ENCODE peak calls at places on chromosome X, in nine cellular contexts. M is RWPE1, I is progenitor cell of endocrine pancreas, S is astrocyte of the cerebellum, E is fibroblast of lung, W is astrocyte of the spinal cord, L is mucosa of descending colon, C is foreskin fibroblast, N is kidney epithelial cell. F is an unnamed sample.

GRCh38 chrX:68669872-68670271 is 22.4 kb downstream of the STARD8 start:
- DNase-seq in N (no peak), L (no peak), C (no peak), S (no peak), W (no peak), I (no peak), E (no peak), M (no peak), F (no peak)

GRCh38 chrX:149079805-149080406 is 425.2 kb downstream of the IDS start:
- DNase-seq in E (no peak), L (no peak), C (no peak), S (no peak), W (no peak), I (no peak), M (no peak), N (no peak), F (no peak)

GRCh38 chrX:118603981-118604380 is 108.4 kb downstream of the DOCK11 start:
- DNase-seq in L (no peak), M (peak), E (peak), S (peak), W (peak), N (no peak), I (peak), C (peak), F (peak)

GRCh38 chrX:136963973-136964372 is 69.8 kb downstream of the GPR101 start:
- DNase-seq in E (no peak), M (no peak), S (no peak), N (no peak), I (no peak), W (no peak), C (no peak), L (no peak), F (no peak)

GRCh38 chrX:68829594-68830485 is 1.0 kb downstream of the EFNB1 start:
- DNase-seq in L (peak), I (no peak), W (peak), N (no peak), S (no peak), E (no peak), C (peak), M (no peak), F (peak)

GRCh38 chrX:40773809-40774208 is 38.5 kb upstream of the MED14 start:
- DNase-seq in E (peak), N (no peak), S (no peak), C (peak), M (no peak), I (no peak), W (peak), L (no peak), F (no peak)

GRCh38 chrX:82626978-82627377 is 881.1 kb upstream of the POU3F4 start:
- DNase-seq in N (no peak), M (no peak), I (no peak), L (no peak), W (no peak), C (no peak), E (no peak), S (no peak), F (no peak)

GRCh38 chrX:118550792-118551191 is 55.2 kb downstream of the DOCK11 start:
- DNase-seq in S (no peak), E (no peak), N (no peak), I (no peak), L (no peak), C (no peak), W (no peak), M (peak), F (no peak)

GRCh38 chrX:11543249-11543648 is 122.5 kb downstream of the ARHGAP6 start:
- DNase-seq in E (no peak), W (no peak), N (no peak), S (no peak), C (no peak), L (no peak), M (no peak), I (no peak), F (no peak)

GRCh38 chrX:123959281-123960063 is 2.0 kb upstream of the STAG2 start:
- DNase-seq in W (peak), E (peak), M (peak), N (no peak), I (no peak), S (no peak), L (peak), C (no peak), F (peak)

GRCh38 chrX:1597345-1598020 is 6.1 kb downstream of the AKAP17A start:
- DNase-seq in L (no peak), E (no peak), S (no peak), I (no peak), M (no peak), C (no peak), W (no peak), N (no peak), F (peak)

GRCh38 chrX:51395474-51395806 is 62.8 kb downstream of the NUDT10 start:
- DNase-seq in M (no peak), E (no peak), L (no peak), I (no peak), C (no peak), S (no peak), N (no peak), W (no peak), F (no peak)

GRCh38 chrX:21779095-21779494 is 21.2 kb upstream of the SMPX start:
- DNase-seq in E (no peak), W (no peak), M (no peak), N (no peak), L (no peak), C (no peak), S (no peak), I (no peak), F (no peak)

GRCh38 chrX:68273887-68274286 is 159.4 kb downstream of the OPHN1 start:
- DNase-seq in L (no peak), I (no peak), N (no peak), S (no peak), W (no peak), E (no peak), M (no peak), C (no peak), F (no peak)

GRCh38 chrX:32451954-32452518 is 759.3 kb downstream of the DMD start:
- DNase-seq in C (no peak), E (no peak), L (no peak), M (no peak), I (no peak), W (no peak), N (no peak), S (no peak), F (no peak)

GRCh38 chrX:85375333-85375738 is 4.1 kb downstream of the POF1B start:
- DNase-seq in S (no peak), L (no peak), C (no peak), W (no peak), M (no peak), I (no peak), E (no peak), N (no peak), F (no peak)

GRCh38 chrX:107755721-107756120 is 19.9 kb downstream of the TSC22D3 start:
- DNase-seq in W (no peak), L (no peak), M (no peak), E (no peak), N (no peak), S (no peak), I (no peak), C (no peak), F (no peak)
- TF ChIP-seq CTCF in W (no peak), L (no peak), M (no peak), E (no peak), N (no peak), S (no peak), I (no peak), C (no peak), F (no peak)

DNA sequence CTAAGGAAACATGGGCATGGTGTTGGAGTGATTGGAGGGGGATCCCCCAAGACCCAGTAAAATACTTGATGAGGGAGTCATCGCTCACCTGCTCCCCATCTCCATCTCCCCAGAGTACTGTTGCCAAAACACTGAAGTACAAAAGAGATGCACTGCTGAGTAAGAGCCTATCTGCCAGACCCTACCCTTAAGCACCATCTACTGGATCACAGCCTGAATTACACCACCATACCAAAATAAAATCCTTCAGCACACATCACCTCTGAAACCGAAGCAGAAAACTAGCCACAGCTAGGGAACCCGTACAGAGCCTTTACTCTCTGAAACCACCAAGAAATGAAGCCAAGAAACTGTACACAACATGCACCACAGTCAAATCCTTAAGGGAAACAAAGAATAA is 466.3 kb upstream of the ACTRT1 start:
- DNase-seq in W (peak), S (peak), N (no peak), C (no peak), E (no peak), L (no peak), I (no peak), M (peak), F (no peak)
- TF ChIP-seq CTCF in W (peak), S (peak), N (peak), C (no peak), E (no peak), L (no peak), I (peak), M (no peak), F (no peak)

GRCh38 chrX:115563633-115564182 is 2.7 kb downstream of the PLS3 start:
- DNase-seq in S (no peak), E (no peak), N (no peak), M (no peak), C (no peak), L (no peak), W (no peak), I (no peak), F (no peak)
- TF ChIP-seq CTCF in S (no peak), E (no peak), N (no peak), M (no peak), C (no peak), L (no peak), W (no peak), I (no peak), F (no peak)

DNA sequence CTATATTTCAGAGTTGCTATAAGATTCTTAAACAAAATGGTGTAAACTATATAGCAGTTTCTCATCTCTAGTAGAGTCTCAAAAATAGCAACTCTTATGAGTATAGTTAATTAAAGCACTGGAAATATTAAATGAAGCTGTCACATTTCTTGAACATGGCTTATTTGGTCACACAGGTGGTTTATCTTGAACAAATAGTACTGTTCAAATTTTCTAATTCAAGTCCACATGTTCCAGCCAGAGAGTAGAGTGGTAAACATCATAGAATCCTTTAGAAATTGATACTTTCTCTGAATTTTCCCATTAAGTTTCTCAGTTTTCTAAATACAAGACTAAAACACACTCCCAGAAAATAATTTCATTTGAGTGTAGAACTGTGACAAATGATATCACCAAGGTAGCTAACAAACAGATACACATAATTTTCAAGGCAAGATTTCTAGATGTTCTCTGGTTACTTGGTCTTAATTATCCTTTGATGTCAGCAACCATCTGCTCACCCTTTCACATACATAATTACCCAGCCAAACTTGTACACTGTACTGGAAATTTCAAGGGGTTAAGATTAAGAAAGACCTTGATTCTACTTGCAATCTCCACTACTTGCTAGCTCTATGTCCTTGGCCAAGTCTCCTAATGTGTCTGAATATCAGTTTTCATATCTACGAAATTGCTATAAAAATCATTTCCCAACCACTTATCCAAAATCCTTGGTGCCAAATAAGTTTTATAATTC is 24.3 kb upstream of the PAK3 start:
- DNase-seq in M (no peak), W (no peak), C (no peak), L (no peak), I (no peak), S (no peak), E (no peak), N (no peak), F (no peak)
- TF ChIP-seq CTCF in M (no peak), W (no peak), C (no peak), L (no peak), I (no peak), S (no peak), E (no peak), N (no peak), F (no peak)

GRCh38 chrX:13762015-13762414 is 27.5 kb downstream of the OFD1 start:
- DNase-seq in S (no peak), E (no peak), C (no peak), I (no peak), L (no peak), N (no peak), W (no peak), M (no peak), F (no peak)

GRCh38 chrX:13763489-13763888 is 28.9 kb downstream of the OFD1 start:
- DNase-seq in I (no peak), C (no peak), E (peak), L (no peak), S (no peak), W (no peak), N (no peak), M (no peak), F (peak)

GRCh38 chrX:13764284-13764683 is 29.7 kb downstream of the OFD1 start:
- DNase-seq in M (no peak), L (no peak), I (no peak), C (no peak), W (no peak), E (no peak), N (no peak), S (no peak), F (no peak)

GRCh38 chrX:13761606-13762005 is 27.1 kb downstream of the OFD1 start:
- DNase-seq in I (no peak), N (no peak), C (peak), W (no peak), L (no peak), M (no peak), E (peak), S (no peak), F (no peak)

DNA sequence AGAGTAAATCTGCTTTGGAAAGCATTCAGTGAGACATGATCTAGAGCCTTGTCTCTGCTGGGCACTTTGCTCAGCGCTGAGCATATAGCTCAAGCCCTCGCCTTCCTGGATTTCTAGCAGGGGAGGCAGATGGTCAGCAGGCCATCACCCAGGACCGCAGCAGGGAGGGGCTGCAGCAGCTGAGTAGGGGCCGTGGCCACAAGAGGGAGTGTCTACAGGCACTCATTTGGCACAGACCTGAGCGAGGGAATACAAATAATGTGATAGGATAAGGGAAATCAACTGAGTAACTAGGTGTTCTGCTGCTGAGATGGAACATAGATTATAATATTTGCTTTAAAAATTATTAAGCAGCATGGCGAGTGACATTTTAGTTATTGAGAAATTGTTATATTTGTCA is 30.2 kb downstream of the OFD1 start:
- DNase-seq in N (no peak), L (no peak), M (no peak), W (peak), S (no peak), C (no peak), E (peak), I (no peak), F (no peak)
- TF ChIP-seq CTCF in N (peak), L (no peak), M (no peak), W (peak), S (peak), C (no peak), E (no peak), I (peak), F (no peak)

GRCh38 chrX:65866146-65866545 is 173.7 kb downstream of the VSIG4 start:
- DNase-seq in S (no peak), I (no peak), C (no peak), M (no peak), N (no peak), E (no peak), W (no peak), L (no peak), F (no peak)

GRCh38 chrX:65874765-65875164 is 165.1 kb downstream of the VSIG4 start:
- DNase-seq in S (no peak), L (no peak), I (no peak), C (no peak), M (no peak), W (no peak), E (no peak), N (no peak), F (no peak)

GRCh38 chrX:65874110-65874509 is 165.8 kb downstream of the VSIG4 start:
- DNase-seq in I (no peak), L (no peak), W (no peak), E (no peak), N (no peak), C (no peak), S (no peak), M (no peak), F (no peak)

GRCh38 chrX:65866762-65867161 is 173.1 kb downstream of the VSIG4 start:
- DNase-seq in W (no peak), E (no peak), N (no peak), M (no peak), C (no peak), I (no peak), S (no peak), L (no peak), F (no peak)

GRCh38 chrX:65871671-65872311 is 168.1 kb downstream of the VSIG4 start:
- DNase-seq in E (no peak), W (no peak), C (no peak), S (no peak), L (peak), I (no peak), N (no peak), M (peak), F (no peak)
- TF ChIP-seq CTCF in E (no peak), W (no peak), C (no peak), S (no peak), L (no peak), I (no peak), N (no peak), M (no peak), F (no peak)

GRCh38 chrX:8429692-8430249 is 34.9 kb upstream of the VCX3B start:
- DNase-seq in C (no peak), L (no peak), M (no peak), I (no peak), W (no peak), S (no peak), N (no peak), E (no peak), F (no peak)

GRCh38 chrX:8430444-8430843 is 34.2 kb upstream of the VCX3B start:
- DNase-seq in L (no peak), I (no peak), S (no peak), N (no peak), E (no peak), W (no peak), C (no peak), M (no peak), F (no peak)

GRCh38 chrX:8433296-8434094 is 31.1 kb upstream of the VCX3B start:
- DNase-seq in M (peak), L (no peak), N (no peak), W (no peak), E (no peak), C (no peak), I (no peak), S (no peak), F (no peak)
- TF ChIP-seq CTCF in M (no peak), L (no peak), N (no peak), W (no peak), E (no peak), C (no peak), I (no peak), S (no peak), F (no peak)

DNA sequence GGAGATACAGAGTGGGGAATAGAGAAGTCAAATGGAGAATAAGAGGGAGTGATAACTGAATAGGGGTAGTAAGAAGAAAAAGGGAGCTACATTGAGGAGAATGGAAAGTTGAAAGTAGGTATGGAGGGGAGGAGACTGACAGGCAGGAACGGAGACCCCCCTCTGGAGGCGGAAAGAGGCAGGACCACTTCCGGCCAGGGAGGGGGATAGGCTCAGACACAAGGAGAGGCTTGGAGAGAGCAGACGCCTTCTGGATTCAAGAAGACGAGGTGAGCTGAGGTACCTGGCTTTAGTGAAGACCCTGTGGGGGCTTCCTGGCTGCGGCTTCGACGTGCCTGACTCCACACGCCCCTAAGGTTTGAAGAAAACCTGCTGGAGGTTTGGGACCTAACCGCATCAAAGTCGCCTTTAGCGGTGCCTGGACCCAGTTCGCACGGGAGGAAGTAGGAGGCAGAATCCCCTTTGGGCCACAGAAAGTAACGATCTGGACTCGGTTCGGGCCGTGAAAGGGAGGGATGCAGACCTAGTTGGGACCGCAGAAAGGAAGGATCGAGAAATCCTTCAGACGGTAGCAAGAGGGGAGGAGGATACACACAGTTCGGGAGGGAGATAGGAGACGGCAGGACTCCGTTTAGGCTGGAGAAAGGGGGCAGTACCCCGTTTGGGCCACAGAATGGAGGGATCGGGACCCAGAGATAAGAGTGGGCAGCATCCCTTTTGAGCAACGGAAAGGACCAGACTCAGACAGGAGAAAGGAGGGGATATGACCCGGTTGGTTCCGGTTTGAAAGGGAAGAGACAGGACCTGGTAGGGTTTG is at the start of gene TRO:
- DNase-seq in C (no peak), L (no peak), W (peak), N (no peak), I (no peak), S (no peak), M (no peak), E (peak), F (no peak)
- TF ChIP-seq CTCF in C (no peak), L (no peak), W (peak), N (peak), I (peak), S (peak), M (no peak), E (peak), F (no peak)

DNA sequence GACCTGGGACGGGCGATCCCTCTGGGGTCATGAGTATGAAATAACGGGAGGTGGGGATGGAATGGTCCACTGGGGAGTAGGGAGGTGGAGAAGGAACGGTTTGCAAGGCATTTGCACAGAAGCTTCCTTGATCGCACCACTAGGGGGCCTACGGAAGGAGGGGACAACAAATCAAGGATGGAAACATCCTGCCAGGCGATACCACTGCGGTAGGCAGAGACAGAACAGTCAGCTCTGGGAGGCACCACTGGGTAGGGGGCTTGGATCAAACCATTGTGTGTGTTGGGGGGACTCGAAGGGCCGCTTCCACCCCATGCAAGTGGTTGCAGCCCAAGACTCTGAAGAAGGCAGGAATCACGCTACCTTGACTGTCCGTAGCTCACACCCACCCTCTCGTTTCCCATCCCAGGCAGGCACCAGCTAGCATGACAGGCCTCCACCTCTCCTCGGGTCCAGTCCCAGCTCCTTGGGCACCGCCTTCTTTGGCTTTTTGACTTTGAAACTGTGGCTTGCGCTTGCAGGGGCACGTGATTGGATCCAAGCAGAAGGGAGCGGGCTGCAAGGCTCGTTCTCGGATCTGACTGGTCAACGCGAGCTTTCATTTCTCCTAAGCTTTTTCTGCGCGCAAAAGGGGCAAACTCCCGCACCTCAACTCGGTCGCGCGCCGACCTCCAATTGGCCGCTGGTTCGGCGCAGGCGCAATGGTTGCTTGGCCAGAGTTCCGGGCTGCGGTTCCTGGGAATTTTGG is 28.4 kb downstream of the GAGE1 start:
- DNase-seq in E (no peak), S (no peak), C (no peak), W (no peak), M (peak), L (no peak), I (no peak), N (no peak), F (no peak)
- TF ChIP-seq CTCF in E (no peak), S (no peak), C (no peak), W (peak), M (peak), L (no peak), I (no peak), N (peak), F (no peak)

F was measured in lower leg skin.